ENCODE peak calls at places on chromosomes 13 and 19, in eight cellular contexts. L is nucleus accumbens; A is MV-4-11; U is ovary; C is AG04449; K is HS-5; Y is Ammon's horn; J is activated CD8-positive, alpha-beta T cell treated with anti-CD3 and anti-CD28 coated beads for 36 hours. Z is an unnamed sample.

GRCh38 chr13:113888701-113889330 is 24.9 kb upstream of the GAS6 start:
- DNase-seq in J (no peak), U (no peak), C (no peak), L (no peak), K (no peak), A (peak; percentile 55), Y (no peak), Z (no peak)

GRCh38 chr13:78182813-78183212 is 264.2 kb upstream of the EDNRB start:
- DNase-seq in L (no peak), U (no peak), J (no peak), C (no peak), Y (no peak), K (no peak), A (no peak), Z (no peak)

GRCh38 chr13:37540228-37540627 is 58.3 kb downstream of the POSTN start:
- DNase-seq in U (no peak), L (no peak), A (no peak), J (no peak), K (no peak), Y (no peak), C (no peak), Z (no peak)

GRCh38 chr13:108326318-108326717 is 56.8 kb downstream of the TNFSF13B start:
- DNase-seq in L (no peak), A (peak; percentile 82), J (no peak), U (no peak), C (no peak), Y (no peak), K (no peak), Z (peak; percentile 63)

GRCh38 chr13:100300213-100300612 is 211.3 kb downstream of the PCCA start:
- DNase-seq in J (no peak), A (no peak), U (no peak), C (no peak), L (no peak), K (no peak), Y (no peak), Z (no peak)

GRCh38 chr13:50127017-50127725 is 111.9 kb downstream of the KCNRG start:
- DNase-seq in A (no peak), J (peak; percentile 72), K (no peak), Y (no peak), L (no peak), U (peak; percentile 59), C (no peak), Z (peak; percentile 76)

GRCh38 chr19:54724142-54724541 is at the start of gene KIR3DL3:
- DNase-seq in K (no peak), J (no peak), C (no peak), Y (no peak), A (no peak), U (no peak), L (no peak), Z (no peak)

GRCh38 chr19:35755550-35756371 is 1.1 kb downstream of the HSPB6 start:
- DNase-seq in J (peak; percentile 67), Y (no peak), K (no peak), C (no peak), A (no peak), U (peak; percentile 96), L (no peak), Z (no peak)

GRCh38 chr19:29583196-29584006 is 22.7 kb upstream of the POP4 start:
- DNase-seq in U (no peak), A (no peak), C (no peak), Y (no peak), L (peak; percentile 17), J (no peak), K (no peak), Z (no peak)

GRCh38 chr13:25839356-25839755 is 212.5 kb downstream of the SHISA2 start:
- DNase-seq in J (no peak), K (no peak), U (no peak), C (no peak), A (no peak), L (no peak), Y (no peak), Z (no peak)

GRCh38 chr19:1239796-1240737 is 1.5 kb upstream of the ATP5F1D start:
- DNase-seq in A (peak; percentile 84), U (peak; percentile 93), C (no peak), K (no peak), Y (peak; percentile 92), L (peak; percentile 87), J (peak; percentile 94), Z (peak; percentile 88)

GRCh38 chr13:28373803-28374202 is 121.1 kb downstream of the FLT1 start:
- DNase-seq in L (no peak), C (no peak), Y (no peak), U (no peak), A (peak; percentile 91), J (no peak), K (no peak), Z (no peak)

GRCh38 chr13:99367663-99368448 is 60.7 kb upstream of the GPR183 start:
- DNase-seq in K (no peak), J (peak; percentile 40), A (no peak), L (no peak), Y (no peak), U (no peak), C (no peak), Z (no peak)

GRCh38 chr19:11288349-11288748 is 7.6 kb upstream of the TSPAN16 start:
- DNase-seq in Y (no peak), J (no peak), C (no peak), U (no peak), L (no peak), K (no peak), A (peak; percentile 29), Z (peak; percentile 76)

GRCh38 chr19:14565765-14566711 is 5.8 kb downstream of the NDUFB7 start:
- DNase-seq in Y (no peak), A (no peak), J (no peak), U (no peak), L (no peak), C (no peak), K (no peak), Z (no peak)

GRCh38 chr13:108003626-108004025 is 211.7 kb downstream of the LIG4 start:
- DNase-seq in K (no peak), Y (no peak), U (no peak), L (no peak), A (no peak), C (no peak), J (no peak), Z (no peak)

GRCh38 chr19:58001895-58002369 is 688 bp downstream of the ZNF606 start:
- DNase-seq in A (no peak), J (peak; percentile 45), L (peak; percentile 5), K (no peak), Y (peak; percentile 12), U (no peak), C (no peak), Z (peak; percentile 65)

GRCh38 chr19:8629184-8629583 is 1.2 kb upstream of the NFILZ start:
- DNase-seq in K (no peak), A (no peak), C (no peak), U (no peak), J (no peak), L (no peak), Y (no peak), Z (no peak)

GRCh38 chr13:43331676-43332075 is 308.3 kb downstream of the DNAJC15 start:
- DNase-seq in U (no peak), J (no peak), L (peak; percentile 42), Y (peak; percentile 82), C (no peak), A (no peak), K (no peak), Z (no peak)

GRCh38 chr19:48806518-48806817 is 4.4 kb downstream of the BCAT2 start:
- DNase-seq in A (peak; percentile 45), C (no peak), Y (no peak), J (no peak), L (peak; percentile 59), K (no peak), U (peak; percentile 59), Z (peak; percentile 61)

GRCh38 chr13:109336730-109337129 is 449.7 kb downstream of the IRS2 start:
- DNase-seq in L (no peak), A (no peak), K (peak; percentile 39), Y (no peak), C (peak; percentile 74), U (no peak), J (no peak), Z (no peak)

GRCh38 chr19:56080669-56081401 is 40.3 kb downstream of the ZNF787 start:
- DNase-seq in Y (peak; percentile 77), L (no peak), K (no peak), A (peak; percentile 84), J (peak; percentile 90), C (peak; percentile 12), U (peak; percentile 65), Z (peak; percentile 79)

GRCh38 chr13:52600666-52601065 is 41.6 kb upstream of the HNRNPA1L2 start:
- DNase-seq in A (no peak), J (no peak), Y (no peak), U (no peak), C (no peak), K (no peak), L (no peak), Z (peak; percentile 53)

GRCh38 chr19:52896431-52897148 is 845 bp downstream of the ZNF320 start:
- DNase-seq in A (no peak), C (no peak), U (peak; percentile 41), L (no peak), Y (no peak), K (peak; percentile 5), J (peak; percentile 11), Z (peak; percentile 59)

GRCh38 chr19:1690570-1691307 is 38.3 kb upstream of the TCF3 start:
- DNase-seq in C (no peak), L (no peak), K (no peak), U (no peak), A (peak; percentile 20), Y (no peak), J (peak; percentile 84), Z (peak; percentile 42)

GRCh38 chr13:93305886-93306285 is 79.3 kb downstream of the GPC6 start:
- DNase-seq in C (no peak), U (no peak), Y (no peak), L (no peak), J (no peak), K (no peak), A (no peak), Z (no peak)

GRCh38 chr13:41821195-41821594 is 139.7 kb downstream of the VWA8 start:
- DNase-seq in Y (no peak), C (no peak), J (no peak), U (no peak), K (no peak), L (no peak), A (no peak), Z (no peak)

GRCh38 chr19:16315825-16316505 is 8.7 kb upstream of the KLF2 start:
- DNase-seq in A (peak; percentile 80), C (peak; percentile 96), J (no peak), L (no peak), K (peak; percentile 93), U (peak; percentile 89), Y (no peak), Z (peak; percentile 95)

GRCh38 chr19:29798783-29799182 is 13.0 kb upstream of the CCNE1 start:
- DNase-seq in L (no peak), Y (no peak), C (no peak), K (no peak), U (no peak), A (no peak), J (no peak), Z (no peak)

GRCh38 chr13:72145383-72145782 is 278.4 kb upstream of the DACH1 start:
- DNase-seq in U (no peak), A (no peak), K (no peak), L (no peak), J (no peak), C (no peak), Y (no peak), Z (no peak)

GRCh38 chr19:50896591-50897190 is 14.5 kb downstream of the KLK4 start:
- DNase-seq in J (peak; percentile 57), K (peak; percentile 13), U (no peak), C (no peak), A (peak; percentile 69), Y (no peak), L (no peak), Z (peak; percentile 89)

GRCh38 chr13:114130708-114131580 is 1.5 kb downstream of the RASA3 start:
- DNase-seq in C (no peak), L (no peak), K (peak; percentile 45), J (peak; percentile 81), A (peak; percentile 91), Y (peak; percentile 77), U (no peak), Z (peak; percentile 71)

GRCh38 chr13:26867451-26868067 is 107.0 kb upstream of the GPR12 start:
- DNase-seq in A (no peak), L (no peak), Y (no peak), C (no peak), K (no peak), J (peak; percentile 22), U (no peak), Z (peak; percentile 22)

GRCh38 chr19:2578391-2578826 is 102.5 kb downstream of the GADD45B start:
- DNase-seq in Y (no peak), U (no peak), L (no peak), A (no peak), C (peak; percentile 44), K (no peak), J (no peak), Z (no peak)

Z was measured in OCI-M1.